ENCODE peak calls at places on chromosome 16, in seven cellular contexts. F, Z, M, Y, C, L and R are unnamed samples.

GRCh38 chr16:86565181-86565631 is 1.4 kb upstream of the FOXC2 start:
- DNase-seq in Y (no peak), C (no peak), L (no peak), M (no peak), F (no peak), Z (no peak), R (no peak)

GRCh38 chr16:10988164-10988803 is 43.9 kb downstream of the CLEC16A start:
- DNase-seq in L (no peak), F (no peak), C (peak), Y (no peak), Z (no peak), M (no peak), R (no peak)

GRCh38 chr16:89401205-89401604 is 89.2 kb downstream of the ANKRD11 start:
- DNase-seq in Z (no peak), F (no peak), C (no peak), Y (no peak), M (no peak), L (no peak), R (no peak)

GRCh38 chr16:57186630-57187507 is 740 bp downstream of the RSPRY1 start:
- DNase-seq in M (no peak), C (no peak), F (no peak), L (no peak), Y (no peak), Z (peak), R (no peak)

GRCh38 chr16:8611886-8612595 is 9.5 kb upstream of the METTL22 start:
- DNase-seq in Y (no peak), Z (no peak), F (no peak), M (no peak), C (no peak), L (no peak), R (no peak)

GRCh38 chr16:84503751-84504395 is 586 bp downstream of the MEAK7 start:
- DNase-seq in Z (peak), M (peak), Y (no peak), F (peak), C (no peak), L (no peak), R (no peak)

GRCh38 chr16:82609140-82609539 is 17.6 kb upstream of the CDH13 start:
- DNase-seq in Y (no peak), C (no peak), L (no peak), M (peak), F (no peak), Z (no peak), R (no peak)

GRCh38 chr16:2855536-2855935 is 2.4 kb downstream of the PRSS22 start:
- DNase-seq in Z (no peak), L (no peak), F (no peak), M (no peak), C (no peak), Y (no peak), R (no peak)

GRCh38 chr16:30692381-30693074 is 6.4 kb upstream of the SRCAP start:
- DNase-seq in Y (no peak), L (no peak), M (no peak), Z (no peak), F (no peak), C (no peak), R (no peak)

GRCh38 chr16:58515871-58516767 is 802 bp downstream of the SETD6 start:
- DNase-seq in L (no peak), F (peak), C (no peak), M (no peak), Y (no peak), Z (peak), R (peak)

GRCh38 chr16:27564226-27564625 is 14.3 kb downstream of the KATNIP start:
- DNase-seq in M (no peak), F (no peak), Y (no peak), L (no peak), C (no peak), Z (no peak), R (no peak)

GRCh38 chr16:81204794-81205680 is 33.5 kb upstream of the BCO1 start:
- DNase-seq in C (peak), Y (no peak), M (no peak), F (no peak), Z (peak), L (no peak), R (peak)

GRCh38 chr16:55248494-55248893 is 75.5 kb upstream of the IRX6 start:
- DNase-seq in Z (no peak), C (no peak), F (no peak), Y (no peak), M (no peak), L (no peak), R (no peak)

GRCh38 chr16:28623172-28623711 is 13.4 kb upstream of the SULT1A1 start:
- DNase-seq in C (peak), M (peak), F (peak), Y (peak), L (peak), Z (peak), R (peak)

GRCh38 chr16:54240180-54241125 is 46.1 kb downstream of the IRX3 start:
- DNase-seq in L (no peak), Y (no peak), C (no peak), Z (no peak), F (no peak), M (peak), R (no peak)

GRCh38 chr16:11140466-11140865 is 115.5 kb downstream of the SOCS1 start:
- DNase-seq in C (no peak), L (no peak), Y (no peak), Z (no peak), M (no peak), F (no peak), R (no peak)